ENCODE peak calls at places on chromosomes 6 and 20, in seven cellular contexts. One of them, this sample, is unnamed.

GRCh38 chr20:19849341-19850189 is 91.5 kb downstream of the RIN2 start:
- DNase-seq in neural crest cell: no peak
- DNase-seq in NCI-H2081: no peak
- DNase-seq in stimulated activated CD4-positive, alpha-beta T cell treated with anti-CD3 and anti-CD28 coated beads, Interleukin-15, amount 100 ng/mL, for 1 hour: no peak
- DNase-seq in amygdala: peak; percentile 37
- DNase-seq in fibroblast of lung: peak; percentile 55
- DNase-seq in AG09309: no peak
- DNase-seq in this sample: no peak

GRCh38 chr6:15441215-15441868 is 195.5 kb downstream of the JARID2 start:
- DNase-seq in neural crest cell: peak; percentile 52
- DNase-seq in NCI-H2081: peak; percentile 57
- DNase-seq in stimulated activated CD4-positive, alpha-beta T cell treated with anti-CD3 and anti-CD28 coated beads, Interleukin-15, amount 100 ng/mL, for 1 hour: no peak
- DNase-seq in amygdala: no peak
- DNase-seq in fibroblast of lung: peak; percentile 55
- DNase-seq in AG09309: peak; percentile 54
- DNase-seq in this sample: peak; percentile 58

GRCh38 chr6:36423101-36423824 is 19.4 kb downstream of the PXT1 start:
- DNase-seq in neural crest cell: peak; percentile 98
- DNase-seq in NCI-H2081: peak; percentile 97
- DNase-seq in stimulated activated CD4-positive, alpha-beta T cell treated with anti-CD3 and anti-CD28 coated beads, Interleukin-15, amount 100 ng/mL, for 1 hour: peak; percentile 95
- DNase-seq in amygdala: peak; percentile 94
- DNase-seq in fibroblast of lung: peak; percentile 98
- DNase-seq in AG09309: peak; percentile 86
- DNase-seq in this sample: peak; percentile 96

GRCh38 chr20:25247100-25247665 is 702 bp upstream of the PYGB start:
- DNase-seq in neural crest cell: peak; percentile 51
- DNase-seq in NCI-H2081: peak; percentile 29
- DNase-seq in stimulated activated CD4-positive, alpha-beta T cell treated with anti-CD3 and anti-CD28 coated beads, Interleukin-15, amount 100 ng/mL, for 1 hour: peak; percentile 15
- DNase-seq in amygdala: peak; percentile 30
- DNase-seq in fibroblast of lung: peak; percentile 56
- DNase-seq in AG09309: no peak
- DNase-seq in this sample: peak; percentile 51

GRCh38 chr20:9884666-9885065 is 45.8 kb upstream of the PAK5 start:
- DNase-seq in neural crest cell: no peak
- DNase-seq in NCI-H2081: no peak
- DNase-seq in stimulated activated CD4-positive, alpha-beta T cell treated with anti-CD3 and anti-CD28 coated beads, Interleukin-15, amount 100 ng/mL, for 1 hour: no peak
- DNase-seq in amygdala: no peak
- DNase-seq in fibroblast of lung: no peak
- DNase-seq in AG09309: no peak
- DNase-seq in this sample: no peak

GRCh38 chr6:154606457-154606856 is 96.0 kb upstream of the CNKSR3 start:
- DNase-seq in neural crest cell: no peak
- DNase-seq in NCI-H2081: no peak
- DNase-seq in stimulated activated CD4-positive, alpha-beta T cell treated with anti-CD3 and anti-CD28 coated beads, Interleukin-15, amount 100 ng/mL, for 1 hour: peak; percentile 71
- DNase-seq in amygdala: no peak
- DNase-seq in fibroblast of lung: peak; percentile 2
- DNase-seq in AG09309: no peak
- DNase-seq in this sample: no peak

GRCh38 chr20:4161447-4162251 is 146.3 kb upstream of the RNF24 start:
- DNase-seq in neural crest cell: no peak
- DNase-seq in NCI-H2081: peak; percentile 21
- DNase-seq in stimulated activated CD4-positive, alpha-beta T cell treated with anti-CD3 and anti-CD28 coated beads, Interleukin-15, amount 100 ng/mL, for 1 hour: no peak
- DNase-seq in amygdala: no peak
- DNase-seq in fibroblast of lung: peak; percentile 24
- DNase-seq in AG09309: no peak
- DNase-seq in this sample: no peak

GRCh38 chr20:35315199-35316020 is 23.2 kb upstream of the FAM83C start:
- DNase-seq in neural crest cell: no peak
- DNase-seq in NCI-H2081: no peak
- DNase-seq in stimulated activated CD4-positive, alpha-beta T cell treated with anti-CD3 and anti-CD28 coated beads, Interleukin-15, amount 100 ng/mL, for 1 hour: no peak
- DNase-seq in amygdala: no peak
- DNase-seq in fibroblast of lung: no peak
- DNase-seq in AG09309: no peak
- DNase-seq in this sample: no peak

GRCh38 chr6:79070206-79070825 is 7.7 kb downstream of the PHIP start:
- DNase-seq in neural crest cell: no peak
- DNase-seq in NCI-H2081: no peak
- DNase-seq in stimulated activated CD4-positive, alpha-beta T cell treated with anti-CD3 and anti-CD28 coated beads, Interleukin-15, amount 100 ng/mL, for 1 hour: no peak
- DNase-seq in amygdala: no peak
- DNase-seq in fibroblast of lung: peak; percentile 14
- DNase-seq in AG09309: no peak
- DNase-seq in this sample: no peak

GRCh38 chr20:31667315-31668285 is 29.9 kb downstream of the COX4I2 start:
- DNase-seq in neural crest cell: no peak
- DNase-seq in NCI-H2081: no peak
- DNase-seq in stimulated activated CD4-positive, alpha-beta T cell treated with anti-CD3 and anti-CD28 coated beads, Interleukin-15, amount 100 ng/mL, for 1 hour: no peak
- DNase-seq in amygdala: no peak
- DNase-seq in fibroblast of lung: no peak
- DNase-seq in AG09309: no peak
- DNase-seq in this sample: no peak

GRCh38 chr6:138292482-138292881 is 74.2 kb upstream of the PBOV1 start:
- DNase-seq in neural crest cell: no peak
- DNase-seq in NCI-H2081: no peak
- DNase-seq in stimulated activated CD4-positive, alpha-beta T cell treated with anti-CD3 and anti-CD28 coated beads, Interleukin-15, amount 100 ng/mL, for 1 hour: no peak
- DNase-seq in amygdala: no peak
- DNase-seq in fibroblast of lung: no peak
- DNase-seq in AG09309: no peak
- DNase-seq in this sample: no peak

GRCh38 chr6:43962458-43962857 is 164.8 kb downstream of the MRPL14 start:
- DNase-seq in neural crest cell: no peak
- DNase-seq in NCI-H2081: no peak
- DNase-seq in stimulated activated CD4-positive, alpha-beta T cell treated with anti-CD3 and anti-CD28 coated beads, Interleukin-15, amount 100 ng/mL, for 1 hour: no peak
- DNase-seq in amygdala: no peak
- DNase-seq in fibroblast of lung: peak; percentile 17
- DNase-seq in AG09309: no peak
- DNase-seq in this sample: no peak

GRCh38 chr20:38002422-38002821 is 30.8 kb downstream of the TTI1 start:
- DNase-seq in neural crest cell: no peak
- DNase-seq in NCI-H2081: no peak
- DNase-seq in stimulated activated CD4-positive, alpha-beta T cell treated with anti-CD3 and anti-CD28 coated beads, Interleukin-15, amount 100 ng/mL, for 1 hour: no peak
- DNase-seq in amygdala: no peak
- DNase-seq in fibroblast of lung: no peak
- DNase-seq in AG09309: no peak
- DNase-seq in this sample: no peak

GRCh38 chr20:25623225-25623735 is 534 bp downstream of the NANP start:
- DNase-seq in neural crest cell: no peak
- DNase-seq in NCI-H2081: no peak
- DNase-seq in stimulated activated CD4-positive, alpha-beta T cell treated with anti-CD3 and anti-CD28 coated beads, Interleukin-15, amount 100 ng/mL, for 1 hour: peak; percentile 3
- DNase-seq in amygdala: no peak
- DNase-seq in fibroblast of lung: peak; percentile 31
- DNase-seq in AG09309: no peak
- DNase-seq in this sample: no peak

GRCh38 chr6:38725414-38726183 is 10.5 kb downstream of the DNAH8 start:
- DNase-seq in neural crest cell: no peak
- DNase-seq in NCI-H2081: no peak
- DNase-seq in stimulated activated CD4-positive, alpha-beta T cell treated with anti-CD3 and anti-CD28 coated beads, Interleukin-15, amount 100 ng/mL, for 1 hour: no peak
- DNase-seq in amygdala: no peak
- DNase-seq in fibroblast of lung: peak; percentile 24
- DNase-seq in AG09309: no peak
- DNase-seq in this sample: no peak

GRCh38 chr6:137290601-137291261 is 71.5 kb upstream of the IFNGR1 start:
- DNase-seq in neural crest cell: no peak
- DNase-seq in NCI-H2081: no peak
- DNase-seq in stimulated activated CD4-positive, alpha-beta T cell treated with anti-CD3 and anti-CD28 coated beads, Interleukin-15, amount 100 ng/mL, for 1 hour: no peak
- DNase-seq in amygdala: no peak
- DNase-seq in fibroblast of lung: no peak
- DNase-seq in AG09309: no peak
- DNase-seq in this sample: no peak

GRCh38 chr6:26222587-26222986 is 135.4 kb downstream of the HFE start:
- DNase-seq in neural crest cell: no peak
- DNase-seq in NCI-H2081: no peak
- DNase-seq in stimulated activated CD4-positive, alpha-beta T cell treated with anti-CD3 and anti-CD28 coated beads, Interleukin-15, amount 100 ng/mL, for 1 hour: no peak
- DNase-seq in amygdala: no peak
- DNase-seq in fibroblast of lung: peak; percentile 32
- DNase-seq in AG09309: no peak
- DNase-seq in this sample: no peak

GRCh38 chr6:42104807-42105713 is 37.4 kb downstream of the C6orf132 start:
- DNase-seq in neural crest cell: no peak
- DNase-seq in NCI-H2081: no peak
- DNase-seq in stimulated activated CD4-positive, alpha-beta T cell treated with anti-CD3 and anti-CD28 coated beads, Interleukin-15, amount 100 ng/mL, for 1 hour: no peak
- DNase-seq in amygdala: no peak
- DNase-seq in fibroblast of lung: no peak
- DNase-seq in AG09309: no peak
- DNase-seq in this sample: no peak

GRCh38 chr20:58684291-58684690 is 8.3 kb upstream of the NPEPL1 start:
- DNase-seq in neural crest cell: no peak
- DNase-seq in NCI-H2081: no peak
- DNase-seq in stimulated activated CD4-positive, alpha-beta T cell treated with anti-CD3 and anti-CD28 coated beads, Interleukin-15, amount 100 ng/mL, for 1 hour: no peak
- DNase-seq in amygdala: no peak
- DNase-seq in fibroblast of lung: no peak
- DNase-seq in AG09309: no peak
- DNase-seq in this sample: no peak

GRCh38 chr6:95648636-95649035 is 71.3 kb downstream of the MANEA start:
- DNase-seq in neural crest cell: no peak
- DNase-seq in NCI-H2081: no peak
- DNase-seq in stimulated activated CD4-positive, alpha-beta T cell treated with anti-CD3 and anti-CD28 coated beads, Interleukin-15, amount 100 ng/mL, for 1 hour: no peak
- DNase-seq in amygdala: no peak
- DNase-seq in fibroblast of lung: no peak
- DNase-seq in AG09309: no peak
- DNase-seq in this sample: no peak

GRCh38 chr6:154615483-154616025 is 105.1 kb upstream of the CNKSR3 start:
- DNase-seq in neural crest cell: no peak
- DNase-seq in NCI-H2081: peak; percentile 84
- DNase-seq in stimulated activated CD4-positive, alpha-beta T cell treated with anti-CD3 and anti-CD28 coated beads, Interleukin-15, amount 100 ng/mL, for 1 hour: no peak
- DNase-seq in amygdala: no peak
- DNase-seq in fibroblast of lung: peak; percentile 76
- DNase-seq in AG09309: no peak
- DNase-seq in this sample: no peak

GRCh38 chr20:36925234-36925633 is 26.3 kb downstream of the SAMHD1 start:
- DNase-seq in neural crest cell: no peak
- DNase-seq in NCI-H2081: no peak
- DNase-seq in stimulated activated CD4-positive, alpha-beta T cell treated with anti-CD3 and anti-CD28 coated beads, Interleukin-15, amount 100 ng/mL, for 1 hour: no peak
- DNase-seq in amygdala: no peak
- DNase-seq in fibroblast of lung: no peak
- DNase-seq in AG09309: no peak
- DNase-seq in this sample: no peak

GRCh38 chr20:63101781-63102719 is 95.3 kb upstream of the BHLHE23 start:
- DNase-seq in neural crest cell: no peak
- DNase-seq in NCI-H2081: no peak
- DNase-seq in stimulated activated CD4-positive, alpha-beta T cell treated with anti-CD3 and anti-CD28 coated beads, Interleukin-15, amount 100 ng/mL, for 1 hour: peak; percentile 50
- DNase-seq in amygdala: no peak
- DNase-seq in fibroblast of lung: peak; percentile 27
- DNase-seq in AG09309: peak; percentile 1
- DNase-seq in this sample: peak; percentile 13

GRCh38 chr20:47351643-47352331 is 4.7 kb downstream of the ZMYND8 start:
- DNase-seq in neural crest cell: no peak
- DNase-seq in NCI-H2081: peak; percentile 41
- DNase-seq in stimulated activated CD4-positive, alpha-beta T cell treated with anti-CD3 and anti-CD28 coated beads, Interleukin-15, amount 100 ng/mL, for 1 hour: no peak
- DNase-seq in amygdala: no peak
- DNase-seq in fibroblast of lung: peak; percentile 51
- DNase-seq in AG09309: no peak
- DNase-seq in this sample: no peak

GRCh38 chr20:15708984-15709598 is 864.2 kb downstream of the KIF16B start:
- DNase-seq in neural crest cell: peak; percentile 67
- DNase-seq in NCI-H2081: no peak
- DNase-seq in stimulated activated CD4-positive, alpha-beta T cell treated with anti-CD3 and anti-CD28 coated beads, Interleukin-15, amount 100 ng/mL, for 1 hour: peak; percentile 6
- DNase-seq in amygdala: no peak
- DNase-seq in fibroblast of lung: peak; percentile 1
- DNase-seq in AG09309: no peak
- DNase-seq in this sample: no peak

GRCh38 chr6:117265425-117266266 is at the start of gene VGLL2:
- DNase-seq in neural crest cell: peak; percentile 51
- DNase-seq in NCI-H2081: peak; percentile 34
- DNase-seq in stimulated activated CD4-positive, alpha-beta T cell treated with anti-CD3 and anti-CD28 coated beads, Interleukin-15, amount 100 ng/mL, for 1 hour: no peak
- DNase-seq in amygdala: no peak
- DNase-seq in fibroblast of lung: peak; percentile 49
- DNase-seq in AG09309: no peak
- DNase-seq in this sample: no peak

GRCh38 chr6:141932685-141933084 is 200.0 kb upstream of the GJE1 start:
- DNase-seq in neural crest cell: no peak
- DNase-seq in NCI-H2081: no peak
- DNase-seq in stimulated activated CD4-positive, alpha-beta T cell treated with anti-CD3 and anti-CD28 coated beads, Interleukin-15, amount 100 ng/mL, for 1 hour: no peak
- DNase-seq in amygdala: no peak
- DNase-seq in fibroblast of lung: no peak
- DNase-seq in AG09309: no peak
- DNase-seq in this sample: no peak

GRCh38 chr20:61886721-61887658 is 178.7 kb downstream of the TAF4 start:
- DNase-seq in neural crest cell: peak; percentile 63
- DNase-seq in NCI-H2081: peak; percentile 24
- DNase-seq in stimulated activated CD4-positive, alpha-beta T cell treated with anti-CD3 and anti-CD28 coated beads, Interleukin-15, amount 100 ng/mL, for 1 hour: peak; percentile 15
- DNase-seq in amygdala: peak; percentile 12
- DNase-seq in fibroblast of lung: peak; percentile 46
- DNase-seq in AG09309: no peak
- DNase-seq in this sample: no peak

GRCh38 chr6:11808054-11808453 is 29.5 kb upstream of the ADTRP start:
- DNase-seq in neural crest cell: no peak
- DNase-seq in NCI-H2081: no peak
- DNase-seq in stimulated activated CD4-positive, alpha-beta T cell treated with anti-CD3 and anti-CD28 coated beads, Interleukin-15, amount 100 ng/mL, for 1 hour: no peak
- DNase-seq in amygdala: no peak
- DNase-seq in fibroblast of lung: no peak
- DNase-seq in AG09309: no peak
- DNase-seq in this sample: no peak

GRCh38 chr6:99618649-99619408 is 12.2 kb downstream of the PRDM13 start:
- DNase-seq in neural crest cell: no peak
- DNase-seq in NCI-H2081: no peak
- DNase-seq in stimulated activated CD4-positive, alpha-beta T cell treated with anti-CD3 and anti-CD28 coated beads, Interleukin-15, amount 100 ng/mL, for 1 hour: no peak
- DNase-seq in amygdala: no peak
- DNase-seq in fibroblast of lung: no peak
- DNase-seq in AG09309: no peak
- DNase-seq in this sample: no peak

GRCh38 chr6:81725127-81725526 is 27.4 kb downstream of the TENT5A start:
- DNase-seq in neural crest cell: no peak
- DNase-seq in NCI-H2081: no peak
- DNase-seq in stimulated activated CD4-positive, alpha-beta T cell treated with anti-CD3 and anti-CD28 coated beads, Interleukin-15, amount 100 ng/mL, for 1 hour: no peak
- DNase-seq in amygdala: no peak
- DNase-seq in fibroblast of lung: no peak
- DNase-seq in AG09309: no peak
- DNase-seq in this sample: no peak

GRCh38 chr6:56992053-56992452 is 37.1 kb downstream of the BEND6 start:
- DNase-seq in neural crest cell: no peak
- DNase-seq in NCI-H2081: no peak
- DNase-seq in stimulated activated CD4-positive, alpha-beta T cell treated with anti-CD3 and anti-CD28 coated beads, Interleukin-15, amount 100 ng/mL, for 1 hour: no peak
- DNase-seq in amygdala: no peak
- DNase-seq in fibroblast of lung: no peak
- DNase-seq in AG09309: no peak
- DNase-seq in this sample: no peak

GRCh38 chr20:21100590-21101452 is 5.3 kb downstream of the LINC00237 start:
- DNase-seq in neural crest cell: peak; percentile 32
- DNase-seq in NCI-H2081: peak; percentile 59
- DNase-seq in stimulated activated CD4-positive, alpha-beta T cell treated with anti-CD3 and anti-CD28 coated beads, Interleukin-15, amount 100 ng/mL, for 1 hour: no peak
- DNase-seq in amygdala: no peak
- DNase-seq in fibroblast of lung: no peak
- DNase-seq in AG09309: no peak
- DNase-seq in this sample: no peak

GRCh38 chr20:63946986-63947637 is 9.1 kb downstream of the UCKL1 start:
- DNase-seq in neural crest cell: no peak
- DNase-seq in NCI-H2081: no peak
- DNase-seq in stimulated activated CD4-positive, alpha-beta T cell treated with anti-CD3 and anti-CD28 coated beads, Interleukin-15, amount 100 ng/mL, for 1 hour: no peak
- DNase-seq in amygdala: no peak
- DNase-seq in fibroblast of lung: no peak
- DNase-seq in AG09309: no peak
- DNase-seq in this sample: no peak

GRCh38 chr6:80544500-80545055 is 438.1 kb downstream of the BCKDHB start:
- DNase-seq in neural crest cell: no peak
- DNase-seq in NCI-H2081: no peak
- DNase-seq in stimulated activated CD4-positive, alpha-beta T cell treated with anti-CD3 and anti-CD28 coated beads, Interleukin-15, amount 100 ng/mL, for 1 hour: no peak
- DNase-seq in amygdala: no peak
- DNase-seq in fibroblast of lung: no peak
- DNase-seq in AG09309: no peak
- DNase-seq in this sample: no peak

GRCh38 chr6:50087231-50087954 is 37.7 kb upstream of the DEFB112 start:
- DNase-seq in neural crest cell: no peak
- DNase-seq in NCI-H2081: no peak
- DNase-seq in stimulated activated CD4-positive, alpha-beta T cell treated with anti-CD3 and anti-CD28 coated beads, Interleukin-15, amount 100 ng/mL, for 1 hour: no peak
- DNase-seq in amygdala: no peak
- DNase-seq in fibroblast of lung: peak; percentile 73
- DNase-seq in AG09309: no peak
- DNase-seq in this sample: peak; percentile 73

GRCh38 chr6:45576648-45577624 is 199.2 kb upstream of the SUPT3H start:
- DNase-seq in neural crest cell: no peak
- DNase-seq in NCI-H2081: no peak
- DNase-seq in stimulated activated CD4-positive, alpha-beta T cell treated with anti-CD3 and anti-CD28 coated beads, Interleukin-15, amount 100 ng/mL, for 1 hour: no peak
- DNase-seq in amygdala: no peak
- DNase-seq in fibroblast of lung: peak; percentile 24
- DNase-seq in AG09309: no peak
- DNase-seq in this sample: no peak